ENCODE peak calls at places on chromosomes 2 and 18, in seven cellular contexts. U, H, Q, E, C, N and A are unnamed samples.

GRCh38 chr2:68303033-68303901 is 16.5 kb downstream of the CNRIP1 start:
- DNase-seq in H (no peak), N (peak), E (no peak), C (no peak), U (no peak), Q (no peak), A (no peak)

GRCh38 chr2:156445311-156446218 is 9.4 kb downstream of the GPD2 start:
- DNase-seq in U (no peak), N (no peak), Q (no peak), C (peak), H (no peak), E (no peak), A (no peak)

GRCh38 chr2:157864857-157865450 is 11.2 kb downstream of the ACVR1 start:
- DNase-seq in H (no peak), C (no peak), Q (no peak), N (no peak), E (no peak), U (no peak), A (no peak)

GRCh38 chr2:73852020-73852419 is 23.3 kb downstream of the STAMBP start:
- DNase-seq in C (no peak), N (no peak), U (no peak), E (peak), H (no peak), Q (no peak), A (peak)

GRCh38 chr2:63424329-63425078 is 163.8 kb downstream of the WDPCP start:
- DNase-seq in C (peak), Q (no peak), E (peak), N (peak), U (peak), H (peak), A (peak)

GRCh38 chr2:18750662-18751554 is 161.5 kb upstream of the NT5C1B start:
- DNase-seq in Q (no peak), H (no peak), N (no peak), C (no peak), E (no peak), U (no peak), A (no peak)

GRCh38 chr18:63997041-63997440 is 27.2 kb downstream of the SERPINB8 start:
- DNase-seq in C (no peak), H (no peak), E (no peak), Q (no peak), N (no peak), U (no peak), A (no peak)

GRCh38 chr18:23183356-23184150 is 48.3 kb downstream of the CABLES1 start:
- DNase-seq in N (no peak), C (no peak), U (no peak), H (no peak), Q (no peak), E (no peak), A (no peak)

GRCh38 chr2:133993160-133993559 is 260.7 kb upstream of the MGAT5 start:
- DNase-seq in U (peak), H (no peak), C (no peak), E (no peak), N (no peak), Q (no peak), A (no peak)

GRCh38 chr18:9688036-9688741 is 19.9 kb upstream of the RAB31 start:
- DNase-seq in Q (no peak), E (no peak), C (peak), U (no peak), N (no peak), H (no peak), A (no peak)

GRCh38 chr18:2958819-2959298 is 54.1 kb downstream of the LPIN2 start:
- DNase-seq in N (no peak), Q (no peak), E (no peak), C (no peak), U (peak), H (peak), A (no peak)

GRCh38 chr2:179422037-179422643 is 157.5 kb upstream of the SESTD1 start:
- DNase-seq in Q (no peak), N (peak), E (peak), C (peak), U (peak), H (no peak), A (peak)

GRCh38 chr18:29181151-29181901 is 1004.4 kb upstream of the CDH2 start:
- DNase-seq in Q (no peak), H (no peak), N (no peak), E (no peak), U (no peak), C (no peak), A (no peak)

GRCh38 chr18:21897811-21898210 is 157.2 kb downstream of the MIB1 start:
- DNase-seq in Q (no peak), N (peak), E (peak), U (peak), C (peak), H (peak), A (peak)

GRCh38 chr2:223967981-223968380 is 10.7 kb downstream of the MRPL44 start:
- DNase-seq in N (no peak), C (no peak), U (no peak), Q (no peak), E (no peak), H (no peak), A (no peak)

GRCh38 chr2:236819275-236820002 is 249.8 kb downstream of the ACKR3 start:
- DNase-seq in N (no peak), U (no peak), C (no peak), Q (no peak), H (no peak), E (no peak), A (no peak)

GRCh38 chr18:32769242-32770180 is 3.3 kb downstream of the KLHL14 start:
- DNase-seq in N (peak), C (no peak), Q (no peak), U (peak), H (no peak), E (no peak), A (no peak)

GRCh38 chr2:229713371-229714079 is 830 bp downstream of the DNER start:
- DNase-seq in C (no peak), N (no peak), E (no peak), Q (no peak), U (peak), H (no peak), A (no peak)

GRCh38 chr18:76489081-76489480 is 6.0 kb downstream of the ZNF516 start:
- DNase-seq in N (no peak), C (no peak), H (no peak), E (no peak), Q (no peak), U (no peak), A (no peak)

GRCh38 chr18:35510071-35511010 is 12.6 kb upstream of the INO80C start:
- DNase-seq in C (no peak), N (no peak), Q (no peak), E (no peak), U (no peak), H (no peak), A (no peak)

GRCh38 chr18:76456823-76457222 is 38.2 kb downstream of the ZNF516 start:
- DNase-seq in H (no peak), E (no peak), U (no peak), Q (no peak), C (no peak), N (no peak), A (no peak)

GRCh38 chr2:66833036-66833435 is 398.1 kb downstream of the MEIS1 start:
- DNase-seq in N (no peak), H (no peak), Q (no peak), E (no peak), U (no peak), C (no peak), A (no peak)

GRCh38 chr2:10810175-10811161 is 2.1 kb downstream of the PDIA6 start:
- DNase-seq in E (no peak), C (peak), Q (peak), U (peak), N (no peak), H (no peak), A (no peak)

DNA sequence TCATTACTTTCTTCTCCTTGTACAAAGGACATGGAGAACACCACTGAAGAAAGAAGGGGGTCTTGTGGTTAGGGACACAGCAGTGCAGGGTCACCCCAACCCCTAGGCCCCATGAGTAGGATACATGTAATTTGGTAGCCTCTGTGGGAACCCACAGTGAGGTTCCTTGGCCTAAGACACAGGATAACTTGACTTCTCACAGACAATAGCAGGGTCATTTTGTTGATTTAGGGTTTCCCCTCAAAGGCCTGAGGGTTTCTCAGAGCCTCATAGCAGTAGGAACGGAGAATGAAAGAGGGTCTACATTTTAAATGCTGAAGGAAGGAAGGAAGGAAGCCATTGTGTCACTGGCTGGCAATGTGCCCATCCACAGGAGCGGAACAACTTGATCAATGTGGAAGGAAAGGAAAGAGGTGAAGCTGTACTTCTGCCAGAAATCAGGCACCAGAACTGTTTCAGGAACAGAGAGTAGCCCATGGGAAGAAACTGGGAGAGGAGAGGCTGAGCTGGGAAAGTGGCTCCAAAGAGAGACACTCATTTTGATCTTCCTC is 5.1 kb downstream of the IL1B start:
- DNase-seq in C (no peak), Q (no peak), U (no peak), H (peak), N (no peak), E (no peak), A (no peak)
- TF ChIP-seq POLR2AphosphoS5 in C (no peak), Q (no peak), U (no peak), H (no peak), N (no peak), E (no peak), A (no peak)

DNA sequence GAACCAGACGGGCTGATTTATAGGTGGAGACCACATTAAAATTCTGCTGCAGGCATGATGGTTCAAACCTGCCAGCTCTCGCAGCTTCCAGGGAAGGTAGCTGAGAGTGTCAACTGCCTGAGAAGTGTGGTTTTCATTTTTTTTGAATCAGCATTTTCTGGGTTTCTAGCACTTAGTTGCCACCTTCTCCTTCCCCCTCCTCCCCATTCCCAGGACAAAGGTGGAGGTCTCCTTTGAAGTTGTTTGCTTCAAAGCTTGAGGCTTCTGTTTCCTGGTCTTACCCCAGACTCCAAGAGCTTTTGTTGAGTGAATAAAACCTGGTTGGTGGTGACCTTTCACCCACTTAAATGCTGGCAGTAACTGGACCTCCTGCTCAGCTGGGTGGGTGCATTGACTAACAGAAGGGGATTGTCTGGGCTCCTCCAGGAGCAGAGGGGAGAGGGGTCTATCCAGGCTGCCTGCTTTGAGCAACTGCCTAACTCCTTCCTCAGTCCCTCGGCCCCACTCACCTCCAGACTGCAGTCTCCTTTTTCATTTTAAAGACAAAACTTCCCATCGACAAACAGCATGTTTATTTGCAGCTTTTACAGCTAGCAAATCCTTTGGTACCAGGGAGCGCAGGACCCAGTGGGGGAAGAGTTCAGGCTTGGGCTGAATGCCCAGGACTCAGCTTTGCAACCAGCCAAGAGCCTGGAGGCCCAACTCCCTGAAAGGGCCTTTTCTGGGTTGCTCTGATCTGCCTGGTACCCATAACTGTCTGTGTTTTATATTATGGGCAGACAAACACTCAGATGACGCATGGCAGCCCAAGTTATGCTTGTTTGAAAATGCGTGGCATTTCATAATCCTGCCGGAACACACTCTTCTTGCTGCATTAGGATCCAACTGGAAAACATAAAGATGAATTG is 3.6 kb downstream of the RHOB start:
- DNase-seq in Q (no peak), N (peak), H (no peak), U (peak), E (no peak), C (no peak), A (no peak)
- H3K27ac ChIP-seq in Q (no peak), N (peak), H (no peak), U (peak), E (no peak), C (no peak), A (peak)

DNA sequence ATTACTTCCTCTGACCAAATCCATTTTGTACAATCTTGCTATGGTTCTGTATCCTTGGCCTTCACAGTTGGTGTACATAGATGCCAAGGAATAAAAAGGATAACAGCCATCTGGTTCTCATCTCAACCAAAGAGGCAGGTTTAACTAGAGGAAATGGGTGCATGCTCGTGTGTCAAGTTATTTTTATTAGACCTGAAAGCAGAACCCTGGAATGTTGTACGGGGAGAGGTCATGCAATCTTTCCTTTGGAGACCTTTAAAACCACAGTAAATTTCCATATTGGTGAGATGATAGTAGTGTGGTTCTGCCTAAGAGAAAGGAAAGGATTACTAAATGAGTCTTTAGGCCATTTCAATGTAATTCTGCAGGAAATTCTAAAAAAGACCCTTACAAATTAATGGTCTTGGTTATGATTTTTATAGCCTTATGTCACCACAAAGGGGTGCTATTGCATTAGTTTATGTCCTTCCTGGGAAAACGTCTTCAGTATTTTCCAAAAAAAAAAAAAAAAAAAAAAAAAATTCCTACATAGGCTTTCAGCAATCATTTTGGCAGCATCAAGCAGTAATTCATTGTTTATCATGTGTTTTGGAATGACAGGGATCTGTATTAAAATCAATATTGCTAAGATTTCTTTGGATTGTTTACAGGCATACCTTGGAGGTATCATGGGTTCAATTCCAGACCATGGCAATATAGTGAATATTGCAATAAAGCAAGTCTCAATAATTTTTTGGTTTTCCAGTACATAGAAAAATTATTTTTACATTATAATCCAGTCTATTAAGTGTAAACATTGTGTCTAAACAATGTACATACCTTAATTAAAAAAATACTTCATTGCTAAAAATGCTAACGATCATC is 270.8 kb downstream of the NYAP2 start:
- DNase-seq in H (no peak), C (no peak), Q (no peak), U (peak), N (peak), E (peak), A (no peak)
- TF ChIP-seq REST in H (no peak), C (no peak), Q (no peak), U (no peak), N (no peak), E (no peak), A (no peak)

GRCh38 chr2:126953483-126953882 is 54.8 kb downstream of the TEX51 start:
- DNase-seq in H (no peak), C (no peak), N (no peak), E (no peak), Q (no peak), U (no peak), A (no peak)
- TF ChIP-seq POLR2AphosphoS5 in H (no peak), C (no peak), N (no peak), E (no peak), Q (no peak), U (no peak), A (no peak)